ENCODE peak calls at places on chromosomes 12 and 14, in nine cellular contexts. G is Kasumi-1; S is lower lobe of right lung; Z is astrocyte of the spinal cord; A is HEK293T; K is stimulated activated CD4-positive, alpha-beta T cell treated with anti-CD3 and anti-CD28 coated beads, Interleukin-15, amount 100 ng/mL, for 24 hours; E is cardiac muscle cell; V is ecto neural progenitor cell; F is CD4-positive, alpha-beta memory T cell. J is an unnamed sample.

GRCh38 chr14:91796622-91797347 is 64.9 kb upstream of the CATSPERB start:
- DNase-seq in G (no peak), S (no peak), Z (peak), A (no peak), K (no peak), E (peak), V (no peak), F (no peak), J (peak)

GRCh38 chr12:64061868-64062375 is 160.2 kb downstream of the KICS2 start:
- DNase-seq in G (no peak), S (no peak), Z (no peak), A (no peak), K (no peak), E (no peak), V (no peak), F (no peak), J (no peak)

GRCh38 chr14:104249706-104250105 is 111.3 kb downstream of the KIF26A start:
- DNase-seq in G (no peak), S (peak), Z (no peak), A (no peak), K (no peak), E (no peak), V (no peak), F (no peak), J (no peak)

GRCh38 chr12:111072299-111072698 is 151.9 kb upstream of the MYL2 start:
- DNase-seq in G (no peak), S (no peak), Z (no peak), A (no peak), K (no peak), E (no peak), V (no peak), F (no peak), J (no peak)

GRCh38 chr12:46669720-46670119 is 156.1 kb downstream of the SLC38A4 start:
- DNase-seq in G (no peak), S (no peak), Z (no peak), A (no peak), K (no peak), E (no peak), V (no peak), F (no peak), J (no peak)

GRCh38 chr14:56902413-56902812 is 92.1 kb upstream of the OTX2 start:
- DNase-seq in G (no peak), S (no peak), Z (no peak), A (no peak), K (no peak), E (no peak), V (no peak), F (no peak), J (no peak)

GRCh38 chr12:32505067-32505466 is 105.7 kb downstream of the FGD4 start:
- DNase-seq in G (no peak), S (no peak), Z (no peak), A (no peak), K (no peak), E (no peak), V (no peak), F (no peak), J (no peak)

GRCh38 chr14:32259368-32260013 is 56.4 kb upstream of the RNU6-8 start:
- DNase-seq in G (peak), S (no peak), Z (peak), A (no peak), K (peak), E (peak), V (no peak), F (no peak), J (no peak)

GRCh38 chr12:52004042-52004648 is 2.6 kb upstream of the TAMALIN start:
- DNase-seq in G (no peak), S (no peak), Z (peak), A (peak), K (no peak), E (peak), V (peak), F (no peak), J (no peak)

GRCh38 chr14:94593749-94594431 is 12.7 kb downstream of the SERPINA5 start:
- DNase-seq in G (no peak), S (no peak), Z (no peak), A (no peak), K (no peak), E (no peak), V (no peak), F (no peak), J (no peak)